ENCODE peak calls at places on chromosomes 1 and 21, in seven cellular contexts. One of them, this sample, is unnamed.

GRCh38 chr21:45073301-45074047 is 906 bp upstream of the ADARB1 start:
- DNase-seq in AG09309: no peak
- DNase-seq in heart right ventricle: no peak
- DNase-seq in cardiac muscle cell: peak
- DNase-seq in heart left ventricle: no peak
- DNase-seq in HL-60: no peak
- DNase-seq in OCI-LY7: peak
- DNase-seq in this sample: peak

GRCh38 chr1:94285026-94285654 is 47.8 kb upstream of the ARHGAP29 start:
- DNase-seq in AG09309: no peak
- DNase-seq in HL-60: no peak
- DNase-seq in heart left ventricle: no peak
- DNase-seq in OCI-LY7: no peak
- DNase-seq in heart right ventricle: no peak
- DNase-seq in cardiac muscle cell: no peak
- DNase-seq in this sample: no peak

GRCh38 chr21:44052071-44052829 is 40.1 kb downstream of the TRAPPC10 start:
- DNase-seq in AG09309: no peak
- DNase-seq in OCI-LY7: no peak
- DNase-seq in heart right ventricle: no peak
- DNase-seq in HL-60: no peak
- DNase-seq in heart left ventricle: no peak
- DNase-seq in cardiac muscle cell: peak
- DNase-seq in this sample: no peak

GRCh38 chr1:179141592-179142244 is 59.8 kb downstream of the TOR3A start:
- DNase-seq in AG09309: peak
- DNase-seq in HL-60: no peak
- DNase-seq in cardiac muscle cell: peak
- DNase-seq in heart left ventricle: no peak
- DNase-seq in OCI-LY7: no peak
- DNase-seq in heart right ventricle: no peak
- DNase-seq in this sample: no peak

GRCh38 chr1:77831976-77832695 is 52.7 kb downstream of the MIGA1 start:
- DNase-seq in heart left ventricle: no peak
- DNase-seq in AG09309: no peak
- DNase-seq in cardiac muscle cell: peak
- DNase-seq in HL-60: no peak
- DNase-seq in OCI-LY7: no peak
- DNase-seq in heart right ventricle: no peak
- DNase-seq in this sample: no peak

GRCh38 chr1:82597620-82598019 is 796.9 kb downstream of the ADGRL2 start:
- DNase-seq in cardiac muscle cell: peak
- DNase-seq in AG09309: no peak
- DNase-seq in HL-60: no peak
- DNase-seq in heart right ventricle: no peak
- DNase-seq in OCI-LY7: no peak
- DNase-seq in heart left ventricle: no peak
- DNase-seq in this sample: no peak

GRCh38 chr21:38955495-38955894 is 149.8 kb downstream of the ETS2 start:
- DNase-seq in OCI-LY7: no peak
- DNase-seq in heart left ventricle: peak
- DNase-seq in HL-60: no peak
- DNase-seq in heart right ventricle: peak
- DNase-seq in AG09309: no peak
- DNase-seq in cardiac muscle cell: peak
- DNase-seq in this sample: no peak

GRCh38 chr1:46198026-46198826 is at the start of gene POMGNT1:
- DNase-seq in AG09309: no peak
- DNase-seq in cardiac muscle cell: peak
- DNase-seq in heart left ventricle: peak
- DNase-seq in heart right ventricle: peak
- DNase-seq in HL-60: peak
- DNase-seq in OCI-LY7: peak
- DNase-seq in this sample: peak

GRCh38 chr1:11354893-11355593 is 82.0 kb downstream of the UBIAD1 start:
- DNase-seq in heart right ventricle: no peak
- DNase-seq in AG09309: no peak
- DNase-seq in heart left ventricle: no peak
- DNase-seq in OCI-LY7: no peak
- DNase-seq in HL-60: no peak
- DNase-seq in cardiac muscle cell: no peak
- DNase-seq in this sample: no peak

GRCh38 chr1:42319871-42320484 is 15.1 kb downstream of the FOXJ3 start:
- DNase-seq in AG09309: no peak
- DNase-seq in OCI-LY7: no peak
- DNase-seq in cardiac muscle cell: no peak
- DNase-seq in heart right ventricle: no peak
- DNase-seq in heart left ventricle: no peak
- DNase-seq in HL-60: no peak
- DNase-seq in this sample: no peak

GRCh38 chr1:85502171-85502570 is 37.2 kb upstream of the DDAH1 start:
- DNase-seq in heart left ventricle: no peak
- DNase-seq in HL-60: no peak
- DNase-seq in cardiac muscle cell: peak
- DNase-seq in heart right ventricle: no peak
- DNase-seq in AG09309: no peak
- DNase-seq in OCI-LY7: no peak
- DNase-seq in this sample: no peak

DNA sequence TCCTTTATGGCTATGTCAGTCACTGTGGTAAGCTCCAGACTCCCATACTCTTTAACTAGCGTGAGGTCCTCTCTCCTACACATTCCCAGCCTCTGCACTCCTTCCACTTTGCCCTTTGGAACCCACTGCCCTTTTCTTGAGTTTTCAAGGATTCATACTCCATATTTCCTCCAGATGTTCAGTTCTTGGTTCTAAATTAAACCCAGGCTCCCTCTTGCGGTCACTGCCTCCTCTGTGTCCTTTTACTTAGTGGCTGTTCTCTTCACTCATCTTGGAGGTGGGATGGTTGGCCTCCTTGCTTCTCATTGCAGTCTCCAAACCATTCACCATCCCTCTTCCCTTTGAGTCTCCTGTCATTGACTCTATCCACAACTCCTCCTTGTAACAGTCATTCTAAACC is 208.1 kb downstream of the TGFB2 start:
- DNase-seq in OCI-LY7: no peak
- DNase-seq in heart right ventricle: no peak
- DNase-seq in cardiac muscle cell: no peak
- DNase-seq in HL-60: no peak
- DNase-seq in AG09309: no peak
- DNase-seq in heart left ventricle: no peak
- DNase-seq in this sample: no peak
- H3K4me3 ChIP-seq in OCI-LY7: no peak
- H3K4me3 ChIP-seq in heart right ventricle: no peak
- H3K4me3 ChIP-seq in cardiac muscle cell: no peak
- H3K4me3 ChIP-seq in HL-60: no peak
- H3K4me3 ChIP-seq in AG09309: no peak
- H3K4me3 ChIP-seq in heart left ventricle: no peak
- H3K4me3 ChIP-seq in this sample: no peak

DNA sequence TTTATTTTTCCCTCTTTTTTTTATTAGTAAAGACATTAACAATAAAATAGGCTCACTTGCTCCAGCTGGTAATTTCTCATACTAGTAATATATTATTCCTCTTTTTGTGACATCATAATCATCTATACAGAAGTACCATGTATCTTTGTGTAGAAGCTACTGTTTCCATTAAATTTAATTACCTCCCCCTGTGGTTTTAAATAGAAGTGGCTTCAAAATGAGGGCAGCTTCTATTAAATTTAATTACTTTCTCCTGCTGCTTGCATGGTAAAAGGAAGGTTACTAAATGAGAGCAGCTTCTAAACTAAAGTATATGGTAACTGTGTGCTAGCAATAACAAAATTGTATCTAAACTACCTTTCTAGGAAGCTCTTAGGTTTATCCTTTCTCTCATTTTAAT is 94.0 kb downstream of the DPYD start:
- DNase-seq in AG09309: no peak
- DNase-seq in heart right ventricle: no peak
- DNase-seq in cardiac muscle cell: no peak
- DNase-seq in HL-60: no peak
- DNase-seq in OCI-LY7: no peak
- DNase-seq in heart left ventricle: no peak
- DNase-seq in this sample: no peak
- TF ChIP-seq CTCF in AG09309: no peak
- TF ChIP-seq CTCF in heart right ventricle: no peak
- TF ChIP-seq CTCF in cardiac muscle cell: no peak
- TF ChIP-seq CTCF in HL-60: no peak
- TF ChIP-seq CTCF in OCI-LY7: no peak
- TF ChIP-seq CTCF in heart left ventricle: no peak
- TF ChIP-seq CTCF in this sample: no peak

GRCh38 chr1:209749660-209750059 is 6.2 kb upstream of the TRAF3IP3 start:
- DNase-seq in OCI-LY7: no peak
- DNase-seq in HL-60: no peak
- DNase-seq in heart left ventricle: no peak
- DNase-seq in AG09309: no peak
- DNase-seq in heart right ventricle: no peak
- DNase-seq in cardiac muscle cell: no peak
- DNase-seq in this sample: no peak

GRCh38 chr1:209746469-209747269 is 9.2 kb upstream of the TRAF3IP3 start:
- DNase-seq in heart left ventricle: no peak
- DNase-seq in HL-60: no peak
- DNase-seq in AG09309: no peak
- DNase-seq in heart right ventricle: no peak
- DNase-seq in OCI-LY7: no peak
- DNase-seq in cardiac muscle cell: peak
- DNase-seq in this sample: no peak

GRCh38 chr1:209748620-209749019 is 7.2 kb upstream of the TRAF3IP3 start:
- DNase-seq in heart right ventricle: no peak
- DNase-seq in AG09309: no peak
- DNase-seq in HL-60: no peak
- DNase-seq in OCI-LY7: no peak
- DNase-seq in heart left ventricle: no peak
- DNase-seq in cardiac muscle cell: no peak
- DNase-seq in this sample: no peak

GRCh38 chr1:209751627-209752231 is 4.1 kb upstream of the TRAF3IP3 start:
- DNase-seq in cardiac muscle cell: no peak
- DNase-seq in heart left ventricle: no peak
- DNase-seq in HL-60: no peak
- DNase-seq in heart right ventricle: no peak
- DNase-seq in AG09309: no peak
- DNase-seq in OCI-LY7: no peak
- DNase-seq in this sample: no peak

GRCh38 chr1:209747580-209748262 is 8.1 kb upstream of the TRAF3IP3 start:
- DNase-seq in OCI-LY7: peak
- DNase-seq in AG09309: peak
- DNase-seq in cardiac muscle cell: peak
- DNase-seq in heart right ventricle: peak
- DNase-seq in heart left ventricle: peak
- DNase-seq in HL-60: peak
- DNase-seq in this sample: peak
- H3K4me3 ChIP-seq in OCI-LY7: peak
- H3K4me3 ChIP-seq in AG09309: peak
- H3K4me3 ChIP-seq in cardiac muscle cell: no peak
- H3K4me3 ChIP-seq in heart right ventricle: peak
- H3K4me3 ChIP-seq in heart left ventricle: peak
- H3K4me3 ChIP-seq in HL-60: no peak
- H3K4me3 ChIP-seq in this sample: no peak

GRCh38 chr1:33022650-33023200 is 14.0 kb downstream of the AK2 start:
- DNase-seq in AG09309: no peak
- DNase-seq in heart left ventricle: no peak
- DNase-seq in heart right ventricle: no peak
- DNase-seq in OCI-LY7: no peak
- DNase-seq in cardiac muscle cell: no peak
- DNase-seq in HL-60: no peak
- DNase-seq in this sample: no peak

GRCh38 chr1:33029209-33029608 is 7.5 kb downstream of the AK2 start:
- DNase-seq in OCI-LY7: no peak
- DNase-seq in heart left ventricle: no peak
- DNase-seq in heart right ventricle: no peak
- DNase-seq in cardiac muscle cell: no peak
- DNase-seq in HL-60: no peak
- DNase-seq in AG09309: no peak
- DNase-seq in this sample: no peak

GRCh38 chr1:33025180-33025569 is 11.5 kb downstream of the AK2 start:
- DNase-seq in OCI-LY7: no peak
- DNase-seq in heart right ventricle: no peak
- DNase-seq in AG09309: no peak
- DNase-seq in heart left ventricle: no peak
- DNase-seq in HL-60: no peak
- DNase-seq in cardiac muscle cell: no peak
- DNase-seq in this sample: no peak

GRCh38 chr1:33021567-33022431 is 14.9 kb downstream of the AK2 start:
- DNase-seq in cardiac muscle cell: no peak
- DNase-seq in heart right ventricle: no peak
- DNase-seq in HL-60: no peak
- DNase-seq in AG09309: no peak
- DNase-seq in OCI-LY7: no peak
- DNase-seq in heart left ventricle: no peak
- DNase-seq in this sample: no peak

GRCh38 chr1:33025761-33026160 is 10.9 kb downstream of the AK2 start:
- DNase-seq in OCI-LY7: no peak
- DNase-seq in heart right ventricle: no peak
- DNase-seq in heart left ventricle: no peak
- DNase-seq in cardiac muscle cell: no peak
- DNase-seq in AG09309: no peak
- DNase-seq in HL-60: no peak
- DNase-seq in this sample: no peak
- TF ChIP-seq CTCF in OCI-LY7: no peak
- TF ChIP-seq CTCF in heart right ventricle: no peak
- TF ChIP-seq CTCF in heart left ventricle: no peak
- TF ChIP-seq CTCF in cardiac muscle cell: no peak
- TF ChIP-seq CTCF in AG09309: no peak
- TF ChIP-seq CTCF in HL-60: no peak
- TF ChIP-seq CTCF in this sample: no peak

DNA sequence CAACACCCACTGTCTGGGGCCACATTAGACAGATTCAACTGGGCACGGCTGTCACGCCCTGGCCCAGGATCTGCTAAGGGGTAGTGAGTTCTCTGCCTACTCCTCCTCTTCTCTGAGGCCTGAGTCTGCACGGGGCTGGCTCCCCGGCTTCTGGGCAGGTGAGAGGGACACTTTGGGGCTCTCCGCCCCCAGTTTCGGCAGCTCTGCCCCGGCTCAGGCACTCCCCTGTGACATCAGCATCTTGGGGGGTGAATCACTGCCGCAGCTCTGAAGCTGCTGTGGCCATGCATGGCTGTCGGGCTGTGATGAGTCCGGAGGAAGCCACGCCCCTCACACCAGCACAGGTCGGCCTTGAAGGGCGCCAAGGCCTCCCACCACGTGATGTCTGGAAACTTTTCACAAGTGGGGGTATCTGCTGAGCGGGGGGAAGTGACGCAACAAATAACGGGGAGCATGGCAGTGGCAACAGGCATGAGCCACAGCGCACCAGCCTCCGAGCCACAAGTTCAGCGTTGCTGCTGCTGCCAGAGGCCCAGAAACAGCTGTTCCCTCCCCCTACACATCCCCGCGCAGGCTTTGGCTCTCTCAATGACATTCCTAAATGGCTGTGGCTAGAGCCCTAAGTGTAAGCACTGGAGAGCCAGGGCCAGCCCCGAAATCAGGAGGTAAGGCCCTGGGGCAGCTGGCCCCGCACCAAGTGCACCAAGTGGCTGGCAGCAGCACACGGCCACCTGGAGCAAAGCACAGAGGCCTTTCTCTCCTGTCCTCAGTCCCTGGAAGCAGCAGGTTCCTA is 26.3 kb downstream of the ZBTB17 start:
- DNase-seq in heart left ventricle: peak
- DNase-seq in heart right ventricle: peak
- DNase-seq in HL-60: peak
- DNase-seq in cardiac muscle cell: peak
- DNase-seq in OCI-LY7: peak
- DNase-seq in AG09309: peak
- DNase-seq in this sample: peak
- H3K4me3 ChIP-seq in heart left ventricle: peak
- H3K4me3 ChIP-seq in heart right ventricle: peak
- H3K4me3 ChIP-seq in HL-60: no peak
- H3K4me3 ChIP-seq in cardiac muscle cell: no peak
- H3K4me3 ChIP-seq in OCI-LY7: no peak
- H3K4me3 ChIP-seq in AG09309: peak
- H3K4me3 ChIP-seq in this sample: peak

This sample was measured in pancreas.